ENCODE peak calls at places on chromosomes 6 and 20, in five cellular contexts. L is H9, X is fibroblast of lung, U is mammary epithelial cell, N is tibial nerve. P is an unnamed sample.
A peak's percentile ranks its signal among the peaks of the same experiment; 100 is the strongest.

GRCh38 chr20:50980071-50980681 is 21.6 kb downstream of the MOCS3 start:
- DNase-seq in L (no peak), X (peak; percentile 100), U (peak; percentile 99), N (no peak), P (no peak)

GRCh38 chr6:151616600-151616999 is 122.8 kb downstream of the CCDC170 start:
- DNase-seq in L (no peak), X (no peak), U (no peak), N (no peak), P (no peak)

GRCh38 chr6:168640738-168641137 is 199.8 kb downstream of the SMOC2 start:
- DNase-seq in L (no peak), X (no peak), U (no peak), N (no peak), P (no peak)

GRCh38 chr20:12482661-12483060 is 526.1 kb upstream of the SPTLC3 start:
- DNase-seq in L (no peak), X (no peak), U (no peak), N (no peak), P (no peak)

GRCh38 chr6:25962368-25963127 is at the start of gene TRIM38:
- DNase-seq in L (peak; percentile 32), X (peak; percentile 73), U (peak; percentile 85), N (peak; percentile 88), P (peak; percentile 18)

GRCh38 chr6:112639436-112639835 is 292.3 kb downstream of the RFPL4B start:
- DNase-seq in L (no peak), X (peak; percentile 76), U (no peak), N (no peak), P (no peak)

GRCh38 chr6:37111156-37111461 is 58.8 kb upstream of the PIM1 start:
- DNase-seq in L (no peak), X (no peak), U (no peak), N (no peak), P (no peak)

GRCh38 chr6:52261229-52261628 is 16.9 kb upstream of the IL17F start:
- DNase-seq in L (no peak), X (peak; percentile 54), U (peak; percentile 11), N (no peak), P (no peak)

GRCh38 chr6:116511424-116512131 is at the start of gene CALHM5:
- DNase-seq in L (peak; percentile 36), X (peak; percentile 89), U (peak; percentile 76), N (peak; percentile 70), P (peak; percentile 24)

GRCh38 chr6:9623985-9624384 is 790.9 kb downstream of the TFAP2A start:
- DNase-seq in L (no peak), X (peak; percentile 86), U (no peak), N (no peak), P (no peak)

GRCh38 chr6:90080876-90081464 is 186.7 kb downstream of the GJA10 start:
- DNase-seq in L (no peak), X (no peak), U (no peak), N (no peak), P (no peak)

GRCh38 chr6:69933239-69933638 is 66.9 kb downstream of the COL19A1 start:
- DNase-seq in L (no peak), X (no peak), U (peak; percentile 9), N (no peak), P (no peak)

GRCh38 chr6:152750694-152751093 is at the start of gene VIP:
- DNase-seq in L (peak; percentile 71), X (peak; percentile 24), U (peak; percentile 45), N (no peak), P (peak; percentile 32)

GRCh38 chr20:56395166-56395565 is 2.7 kb downstream of the CSTF1 start:
- DNase-seq in L (no peak), X (no peak), U (no peak), N (no peak), P (no peak)

GRCh38 chr6:144898741-144899140 is 613.6 kb downstream of the UTRN start:
- DNase-seq in L (no peak), X (no peak), U (no peak), N (no peak), P (no peak)

GRCh38 chr6:47175656-47176055 is 133.5 kb upstream of the ADGRF1 start:
- DNase-seq in L (no peak), X (no peak), U (no peak), N (no peak), P (no peak)

GRCh38 chr20:49872056-49872455 is 43.3 kb downstream of the SPATA2 start:
- DNase-seq in L (no peak), X (no peak), U (no peak), N (no peak), P (no peak)

GRCh38 chr6:163086563-163086895 is 328.0 kb upstream of the QKI start:
- DNase-seq in L (no peak), X (peak; percentile 52), U (no peak), N (no peak), P (no peak)

GRCh38 chr6:136788069-136788902 is 4.0 kb downstream of the MAP3K5 start:
- DNase-seq in L (no peak), X (peak; percentile 93), U (peak; percentile 73), N (no peak), P (no peak)

GRCh38 chr20:57907131-57908083 is 197.6 kb upstream of the PMEPA1 start:
- DNase-seq in L (no peak), X (peak; percentile 26), U (no peak), N (no peak), P (no peak)

GRCh38 chr20:3276400-3277015 is 37.5 kb upstream of the SLC4A11 start:
- DNase-seq in L (peak; percentile 56), X (peak; percentile 7), U (peak; percentile 5), N (no peak), P (peak; percentile 64)

GRCh38 chr20:51159303-51159702 is 136.4 kb upstream of the KCNG1 start:
- DNase-seq in L (no peak), X (no peak), U (no peak), N (no peak), P (no peak)

GRCh38 chr6:46687619-46688097 is at the start of gene TDRD6:
- DNase-seq in L (peak; percentile 34), X (no peak), U (no peak), N (no peak), P (peak; percentile 30)

GRCh38 chr6:155177369-155177961 is 86.3 kb upstream of the CLDN20 start:
- DNase-seq in L (no peak), X (peak; percentile 54), U (peak; percentile 47), N (peak; percentile 85), P (peak; percentile 44)
- H3K27me3 ChIP-seq in L (no peaks in the 10 kb centered on the region), X (no peaks in the 10 kb centered on the region), U (no peaks in the 10 kb centered on the region), N (no peaks in the 10 kb centered on the region), P (no peaks in the 10 kb centered on the region)

GRCh38 chr20:22576273-22576672 is 8.1 kb downstream of the FOXA2 start:
- DNase-seq in L (no peak), X (no peak), U (no peak), N (no peak), P (no peak)
- H3K27me3 ChIP-seq in L (peaks cover 94% of the 10 kb centered on the region), X (peaks cover 36% of the 10 kb centered on the region), U (peaks cover 50% of the 10 kb centered on the region), N (peaks cover 98% of the 10 kb centered on the region), P (peaks cover 97% of the 10 kb centered on the region)

DNA sequence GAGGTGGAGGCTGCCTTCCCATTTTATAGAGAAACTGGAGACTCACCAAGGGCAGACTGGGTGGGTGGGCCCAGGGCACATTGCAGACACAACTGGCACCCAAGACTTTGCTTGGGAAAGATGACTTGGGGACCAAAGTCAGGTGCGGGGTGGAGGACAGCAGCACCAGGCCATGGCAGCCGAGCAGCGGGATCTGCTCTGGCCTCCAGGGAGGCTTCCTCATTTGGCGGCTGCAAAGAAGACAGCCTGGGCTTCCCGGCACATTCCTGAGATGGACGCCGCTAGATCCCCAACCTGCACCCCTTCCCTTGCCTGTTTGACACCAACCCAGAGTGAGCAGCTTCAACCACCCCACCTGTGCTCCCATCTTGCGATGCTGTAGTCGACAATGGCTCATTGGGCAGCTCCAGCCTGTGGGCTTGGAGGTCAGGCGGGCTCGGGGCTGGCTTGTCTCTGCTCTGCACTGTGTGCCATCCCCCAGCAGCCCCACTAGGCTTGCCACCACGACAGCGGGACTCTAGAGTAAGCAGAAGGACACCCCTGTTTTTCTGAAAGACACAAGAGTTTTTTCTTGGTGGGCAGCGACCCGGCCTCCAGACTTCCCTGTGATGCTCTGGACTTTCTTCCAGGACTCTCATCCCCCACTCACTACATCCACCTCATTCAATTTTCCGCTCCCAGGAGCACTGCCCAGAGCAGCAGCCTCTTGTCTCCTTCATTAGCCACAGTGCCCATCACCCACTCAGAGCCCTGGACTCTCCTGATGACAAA is 184.9 kb upstream of the CST7 start:
- DNase-seq in L (peak; percentile 18), X (no peak), U (no peak), N (no peak), P (no peak)
- H3K27me3 ChIP-seq in L (no peaks in the 10 kb centered on the region), X (no peaks in the 10 kb centered on the region), U (no peaks in the 10 kb centered on the region), N (no peaks in the 10 kb centered on the region), P (no peaks in the 10 kb centered on the region)

DNA sequence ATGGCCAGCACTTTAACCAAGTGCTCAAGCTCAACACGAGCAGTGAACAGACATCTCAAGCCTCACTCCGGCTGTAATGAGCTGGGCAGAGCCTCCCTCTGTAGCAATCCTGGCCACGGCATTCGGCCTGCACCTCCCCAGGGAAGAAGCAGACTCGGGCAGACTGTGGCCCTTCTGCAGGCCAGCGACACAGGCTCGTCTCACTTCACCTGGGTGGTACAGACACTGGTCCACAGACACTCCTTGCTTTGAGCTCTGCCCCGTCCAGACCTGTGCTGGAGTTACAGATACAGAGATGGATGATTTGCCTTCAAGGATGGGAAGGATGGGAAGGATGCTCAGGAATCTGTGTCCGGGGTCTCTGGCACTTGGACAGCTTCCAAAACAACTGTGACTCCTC is 300.9 kb downstream of the PREX1 start:
- DNase-seq in L (no peak), X (no peak), U (no peak), N (no peak), P (no peak)
- H3K27me3 ChIP-seq in L (no peaks in the 10 kb centered on the region), X (no peaks in the 10 kb centered on the region), U (peaks cover 2% of the 10 kb centered on the region), N (no peaks in the 10 kb centered on the region), P (no peaks in the 10 kb centered on the region)

GRCh38 chr6:146857180-146857959 is 258.6 kb downstream of the ADGB start:
- DNase-seq in L (peak; percentile 87), X (peak; percentile 89), U (peak; percentile 60), N (peak; percentile 79), P (peak; percentile 75)

GRCh38 chr6:146856296-146856695 is 257.5 kb downstream of the ADGB start:
- DNase-seq in L (no peak), X (no peak), U (no peak), N (no peak), P (no peak)

GRCh38 chr6:146859795-146860495 is 261.2 kb downstream of the ADGB start:
- DNase-seq in L (no peak), X (peak; percentile 62), U (peak; percentile 29), N (no peak), P (no peak)

GRCh38 chr6:146859206-146859605 is 260.4 kb downstream of the ADGB start:
- DNase-seq in L (no peak), X (no peak), U (no peak), N (no peak), P (no peak)

DNA sequence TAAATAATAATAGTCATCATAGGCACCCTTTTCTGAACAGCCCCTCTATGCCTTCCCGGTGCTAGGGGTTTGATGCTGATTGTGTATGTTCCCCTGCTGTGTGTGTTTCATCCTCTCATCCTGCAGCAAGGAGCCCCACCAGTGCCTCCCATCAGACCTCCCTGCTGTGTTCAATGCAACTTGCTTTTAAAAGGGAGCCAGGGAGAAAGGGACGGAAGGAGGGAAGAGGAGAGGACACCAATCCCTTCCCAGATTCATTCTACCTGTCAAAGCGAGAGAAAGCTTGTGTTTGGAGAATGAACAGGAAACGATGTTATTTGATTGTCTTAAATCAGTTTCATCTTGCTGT is 259.2 kb downstream of the ADGB start:
- DNase-seq in L (peak; percentile 56), X (no peak), U (no peak), N (peak; percentile 22), P (peak; percentile 63)
- H3K27me3 ChIP-seq in L (no peaks in the 10 kb centered on the region), X (no peaks in the 10 kb centered on the region), U (no peaks in the 10 kb centered on the region), N (no peaks in the 10 kb centered on the region), P (no peaks in the 10 kb centered on the region)